ENCODE peak calls at places on chromosomes 12 and 14, in nine cellular contexts. N, D, F, Y, X, U, C, V and M are unnamed samples.

GRCh38 chr12:70606001-70606400 is 31.2 kb downstream of the PTPRB start:
- DNase-seq in C (no peak), F (peak), D (no peak), U (no peak), V (no peak), Y (no peak), N (no peak), X (peak), M (no peak)

GRCh38 chr14:34452258-34452822 is 9.7 kb downstream of the SPTSSA start:
- DNase-seq in V (no peak), U (no peak), Y (no peak), C (no peak), F (no peak), N (no peak), X (peak), D (no peak), M (no peak)

GRCh38 chr14:44297437-44297836 is 209.6 kb downstream of the FSCB start:
- DNase-seq in N (no peak), F (no peak), X (peak), U (no peak), D (no peak), Y (no peak), V (no peak), C (no peak), M (no peak)

GRCh38 chr12:129629901-129630300 is 273.9 kb downstream of the TMEM132D start:
- DNase-seq in X (no peak), V (no peak), Y (no peak), U (no peak), F (no peak), C (no peak), N (no peak), D (no peak), M (no peak)

GRCh38 chr12:110688446-110689001 is 391 bp downstream of the HVCN1 start:
- DNase-seq in D (peak), X (no peak), F (no peak), Y (no peak), N (no peak), V (no peak), U (no peak), C (peak), M (no peak)

GRCh38 chr12:73221836-73222235 is 949.7 kb downstream of the TRHDE start:
- DNase-seq in U (no peak), D (no peak), V (no peak), N (no peak), C (no peak), Y (no peak), F (no peak), X (no peak), M (no peak)

GRCh38 chr12:65825573-65826512 is 1.6 kb downstream of the HMGA2 start:
- DNase-seq in U (peak), X (peak), Y (no peak), C (peak), N (no peak), F (no peak), V (peak), D (peak), M (no peak)

GRCh38 chr14:67515386-67516079 is 17.6 kb upstream of the PLEKHH1 start:
- DNase-seq in F (no peak), X (peak), D (no peak), U (peak), V (no peak), C (peak), N (peak), Y (no peak), M (no peak)

GRCh38 chr12:113149361-113150150 is at the start of gene CFAP73:
- DNase-seq in N (peak), Y (peak), V (no peak), D (peak), F (peak), X (peak), U (peak), C (peak), M (no peak)

GRCh38 chr12:15268927-15269552 is 47.8 kb upstream of the RERG start:
- DNase-seq in C (no peak), D (peak), U (peak), F (peak), X (peak), V (no peak), Y (peak), N (peak), M (peak)

GRCh38 chr14:89531661-89532335 is 114.8 kb upstream of the FOXN3 start:
- DNase-seq in D (no peak), F (no peak), X (no peak), Y (no peak), C (no peak), U (no peak), V (no peak), N (no peak), M (no peak)

GRCh38 chr12:13001725-13002040 is 1.6 kb upstream of the HEBP1 start:
- DNase-seq in V (no peak), U (no peak), D (no peak), C (no peak), N (no peak), F (no peak), Y (no peak), X (no peak), M (no peak)

GRCh38 chr12:111482464-111482863 is 76.7 kb downstream of the SH2B3 start:
- DNase-seq in N (no peak), C (no peak), F (no peak), D (no peak), X (peak), U (no peak), V (no peak), Y (no peak), M (no peak)

GRCh38 chr12:50402270-50403000 is 1.8 kb downstream of the LARP4 start:
- DNase-seq in F (no peak), N (no peak), X (peak), Y (no peak), D (no peak), U (no peak), C (no peak), V (no peak), M (no peak)

GRCh38 chr12:97148941-97149559 is 242.0 kb downstream of the NEDD1 start:
- DNase-seq in Y (no peak), N (peak), V (peak), D (peak), F (peak), U (peak), C (peak), X (peak), M (peak)

GRCh38 chr12:94147377-94147990 is 893 bp upstream of the PLXNC1 start:
- DNase-seq in F (no peak), U (no peak), N (no peak), V (no peak), X (no peak), C (no peak), Y (no peak), D (no peak), M (no peak)

GRCh38 chr14:94689218-94689984 is 77.2 kb downstream of the SERPINA3 start:
- DNase-seq in C (peak), V (peak), N (peak), D (peak), X (peak), Y (peak), U (peak), F (peak), M (peak)

GRCh38 chr12:52494518-52494917 is 1.5 kb upstream of the KRT6A start:
- DNase-seq in C (no peak), N (no peak), D (no peak), Y (no peak), X (peak), U (no peak), F (peak), V (no peak), M (peak)

GRCh38 chr12:117742721-117743120 is 226.1 kb downstream of the KSR2 start:
- DNase-seq in X (no peak), V (no peak), U (no peak), Y (no peak), D (no peak), F (no peak), C (no peak), N (no peak), M (no peak)

GRCh38 chr12:40692617-40693502 is 621 bp downstream of the CNTN1 start:
- DNase-seq in Y (no peak), F (no peak), C (peak), D (peak), U (peak), V (no peak), N (peak), X (no peak), M (peak)

GRCh38 chr12:227923-228845 is 14.2 kb upstream of the SLC6A12 start:
- DNase-seq in V (no peak), N (no peak), D (no peak), U (no peak), X (no peak), Y (peak), F (no peak), C (peak), M (no peak)

GRCh38 chr14:55327179-55327578 is 56.0 kb downstream of the FBXO34 start:
- DNase-seq in U (no peak), C (no peak), F (no peak), Y (no peak), X (no peak), V (no peak), D (no peak), N (no peak), M (no peak)

GRCh38 chr12:51185171-51185717 is 12.3 kb upstream of the TFCP2 start:
- DNase-seq in C (no peak), V (no peak), D (no peak), N (no peak), Y (no peak), U (no peak), X (no peak), F (no peak), M (no peak)

GRCh38 chr14:104291123-104292000 is 153.0 kb downstream of the KIF26A start:
- DNase-seq in C (peak), Y (no peak), U (peak), X (peak), D (peak), V (no peak), F (no peak), N (no peak), M (no peak)

GRCh38 chr12:83615152-83615551 is 928.4 kb downstream of the TMTC2 start:
- DNase-seq in X (no peak), C (no peak), D (no peak), U (no peak), Y (no peak), N (no peak), F (no peak), V (no peak), M (no peak)

GRCh38 chr12:63151898-63152700 is 1.1 kb upstream of the AVPR1A start:
- DNase-seq in U (peak), V (no peak), F (peak), N (peak), C (no peak), D (peak), Y (peak), X (peak), M (no peak)

GRCh38 chr14:33026850-33027420 is 88.3 kb downstream of the NPAS3 start:
- DNase-seq in V (no peak), Y (peak), F (peak), C (peak), X (peak), N (peak), D (no peak), U (no peak), M (no peak)

GRCh38 chr12:132160016-132160415 is 15.8 kb downstream of the NOC4L start:
- DNase-seq in Y (no peak), U (no peak), N (no peak), X (no peak), V (no peak), D (no peak), C (peak), F (no peak), M (no peak)

GRCh38 chr12:58925733-58926113 is 5.4 kb upstream of the LRIG3 start:
- DNase-seq in F (no peak), Y (no peak), D (no peak), V (no peak), C (no peak), U (no peak), X (no peak), N (no peak), M (no peak)

GRCh38 chr12:124321040-124321481 is 26.2 kb downstream of the RFLNA start:
- DNase-seq in V (peak), N (peak), X (peak), U (peak), Y (peak), F (peak), D (peak), C (peak), M (peak)